ENCODE peak calls at places on chromosomes 11 and 22, in ten cellular contexts. W is stomach; G is astrocyte; L is colonic mucosa; C is neural progenitor cell; V is GM23338; U is IMR-90; E is CD8-positive, alpha-beta memory T cell; D is NT2/D1; J is naive thymus-derived CD4-positive, alpha-beta T cell. I is an unnamed sample. For H3K27me3 and H3K36me3, the result is how much of the 10 kb centered on the place peaks cover.

GRCh38 chr11:126459691-126460404 is 104.4 kb downstream of the ST3GAL4 start:
- DNase-seq in W (no peak), D (no peak), V (no peak), C (no peak), E (no peak), L (no peak), U (peak), J (no peak), G (peak), I (no peak)

GRCh38 chr11:3152471-3153110 is 12.5 kb downstream of the OSBPL5 start:
- DNase-seq in J (no peak), V (no peak), D (no peak), G (peak), U (peak), C (no peak), W (no peak), L (no peak), E (no peak), I (no peak)

GRCh38 chr22:35977136-35977535 is 51.5 kb downstream of the RBFOX2 start:
- DNase-seq in C (no peak), E (no peak), U (peak), G (peak), V (no peak), L (no peak), D (no peak), J (no peak), W (no peak), I (no peak)

GRCh38 chr11:95092549-95093324 is 3.1 kb downstream of the ENDOD1 start:
- DNase-seq in E (no peak), C (peak), L (peak), W (no peak), D (no peak), G (peak), V (peak), J (peak), U (peak), I (no peak)

GRCh38 chr11:125371451-125371935 is 124.6 kb downstream of the FEZ1 start:
- DNase-seq in U (no peak), V (peak), C (peak), E (no peak), D (peak), L (no peak), G (no peak), J (no peak), W (no peak), I (no peak)

GRCh38 chr11:67563354-67564114 is 20.1 kb upstream of the GSTP1 start:
- DNase-seq in J (no peak), L (peak), U (peak), D (no peak), W (peak), E (no peak), C (no peak), G (peak), V (no peak), I (no peak)

GRCh38 chr11:2136209-2136951 is 2.8 kb downstream of the IGF2 start:
- DNase-seq in V (peak), W (no peak), C (no peak), E (no peak), J (no peak), U (no peak), L (no peak), D (no peak), G (no peak), I (no peak)

GRCh38 chr22:19991395-19991644 is 25.3 kb downstream of the ARVCF start:
- DNase-seq in V (no peak), E (no peak), L (no peak), D (no peak), W (no peak), J (no peak), C (no peak), G (no peak), U (no peak), I (no peak)

GRCh38 chr11:84289381-84289906 is 1003.3 kb upstream of the CCDC90B start:
- DNase-seq in J (no peak), V (no peak), G (peak), L (no peak), W (no peak), U (peak), E (no peak), C (no peak), D (no peak), I (no peak)

DNA sequence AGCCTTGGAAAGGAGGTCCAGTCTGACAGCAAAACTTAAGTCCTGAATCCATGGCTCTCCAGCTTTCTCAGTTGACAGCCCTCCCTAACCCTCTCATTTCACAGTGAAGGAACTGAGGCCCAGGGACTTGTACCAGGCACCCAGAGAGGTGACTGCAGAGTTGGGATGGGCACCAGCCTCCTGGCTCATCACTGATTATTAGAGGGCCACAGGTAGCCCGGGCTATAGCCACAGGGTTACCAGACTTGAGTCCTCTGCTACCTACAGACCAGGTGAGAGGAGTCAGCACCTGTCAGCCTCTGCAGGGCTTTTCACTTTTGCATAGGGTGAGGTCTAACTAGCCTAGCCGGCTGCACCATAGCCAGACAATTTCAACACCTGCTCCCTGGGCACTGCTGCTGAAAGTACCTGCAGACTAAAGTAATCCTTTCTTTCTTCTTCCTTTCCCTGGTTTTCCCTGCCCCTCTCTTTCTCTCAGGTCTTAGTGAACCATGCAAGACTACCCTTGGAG is 37.6 kb downstream of the SYT13 start:
- DNase-seq in V (no peak), C (no peak), L (no peak), U (no peak), D (no peak), J (no peak), W (no peak), G (no peak), E (no peak), I (no peak)
- H3K27me3 ChIP-seq in V (under half), C (under half), L (under half), U (under half), D (under half), J (under half), W (under half), G (under half), E (under half), I (under half)

GRCh38 chr22:47076758-47077157 is 314.3 kb downstream of the TBC1D22A start:
- DNase-seq in C (no peak), W (no peak), U (no peak), V (no peak), E (no peak), J (no peak), G (no peak), D (no peak), L (no peak), I (no peak)
- H3K36me3 ChIP-seq in C (under half), W (under half), U (under half), V (under half), E (under half), J (under half), G (under half), D (under half), L (under half), I (under half)

DNA sequence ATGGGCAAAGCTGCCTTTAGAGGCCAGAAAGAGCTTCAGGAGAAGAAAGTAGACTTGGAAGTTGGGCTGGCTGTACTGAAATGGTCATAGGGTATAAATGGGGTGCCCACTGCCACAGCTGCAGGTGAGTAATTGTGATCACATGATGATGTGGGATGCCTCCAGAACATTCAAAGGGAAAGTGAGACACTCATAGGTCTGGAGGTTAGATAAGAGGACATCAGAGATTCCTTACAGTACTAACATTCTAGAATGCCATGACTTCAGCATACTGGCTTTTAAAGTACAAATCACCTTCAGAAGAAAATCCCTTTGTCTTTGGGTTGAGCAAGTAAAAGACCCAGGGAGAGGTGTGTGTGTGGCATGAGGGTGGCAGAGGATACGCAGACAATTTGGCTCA is 419.2 kb downstream of the TENM4 start:
- DNase-seq in V (no peak), C (no peak), L (no peak), G (no peak), U (peak), J (no peak), E (no peak), D (no peak), W (no peak), I (no peak)
- H3K27me3 ChIP-seq in V (under half), C (under half), L (under half), G (under half), U (under half), J (under half), E (under half), D (under half), W (under half), I (under half)

GRCh38 chr11:27611946-27612455 is 88.3 kb downstream of the BDNF start:
- DNase-seq in G (no peak), J (no peak), D (no peak), C (no peak), U (peak), W (no peak), L (no peak), V (no peak), E (no peak), I (no peak)
- H3K36me3 ChIP-seq in G (under half), J (under half), D (under half), C (under half), U (under half), W (under half), L (under half), V (under half), E (under half), I (under half)

GRCh38 chr11:129390303-129390816 is 14.7 kb downstream of the BARX2 start:
- DNase-seq in D (no peak), U (no peak), E (no peak), V (no peak), L (no peak), J (no peak), G (no peak), W (no peak), C (no peak), I (no peak)
- H3K27me3 ChIP-seq in D (under half), U (under half), E (under half), V (under half), L (under half), J (under half), G (under half), W (under half), C (under half), I (under half)

GRCh38 chr11:5288912-5289525 is 12.7 kb downstream of the OR51B4 start:
- DNase-seq in V (no peak), C (no peak), W (no peak), U (peak), J (no peak), L (no peak), G (no peak), E (no peak), D (no peak), I (no peak)
- H3K36me3 ChIP-seq in V (under half), C (under half), W (under half), U (under half), J (under half), L (under half), G (under half), E (under half), D (under half), I (under half)

GRCh38 chr22:22180738-22181514 is 63.7 kb upstream of the VPREB1 start:
- DNase-seq in V (no peak), E (no peak), L (no peak), D (no peak), W (no peak), C (no peak), G (no peak), J (no peak), U (no peak), I (no peak)

GRCh38 chr22:22178992-22179391 is 65.6 kb upstream of the VPREB1 start:
- DNase-seq in E (no peak), V (no peak), D (no peak), G (no peak), J (no peak), C (no peak), W (no peak), L (no peak), U (no peak), I (no peak)

GRCh38 chr22:22181515-22181959 is 63.0 kb upstream of the VPREB1 start:
- DNase-seq in G (no peak), U (no peak), W (no peak), C (no peak), L (no peak), D (no peak), J (no peak), V (no peak), E (no peak), I (no peak)

GRCh38 chr22:22178566-22178965 is 66.0 kb upstream of the VPREB1 start:
- DNase-seq in W (no peak), J (no peak), C (no peak), U (no peak), D (no peak), E (no peak), V (no peak), L (no peak), G (no peak), I (no peak)

DNA sequence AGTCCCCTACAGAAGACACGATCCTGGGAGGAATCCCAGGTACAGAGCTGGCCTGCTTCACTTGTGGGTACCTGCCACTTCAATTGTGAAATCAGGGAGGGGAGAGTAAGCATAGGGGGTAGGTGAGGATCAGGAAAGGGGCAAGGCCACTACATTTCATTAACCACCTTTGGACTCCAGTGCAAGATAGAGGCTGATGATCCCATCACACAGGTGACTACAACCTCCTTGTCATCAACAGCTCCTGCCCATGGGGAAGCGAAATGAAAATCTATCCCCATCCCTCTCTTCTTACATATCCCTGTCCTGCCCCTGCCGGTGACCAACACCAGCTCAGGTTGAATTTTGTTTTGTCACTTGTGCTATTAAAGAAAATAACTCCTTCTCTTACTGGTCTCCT is 64.7 kb upstream of the VPREB1 start:
- DNase-seq in J (no peak), W (no peak), D (no peak), L (no peak), V (no peak), C (no peak), G (no peak), U (no peak), E (no peak), I (no peak)
- H3K27me3 ChIP-seq in J (under half), W (half or more), D (half or more), L (under half), V (half or more), C (half or more), G (under half), U (under half), E (under half), I (under half)